ENCODE peak calls at places on chromosomes 13 and 19, in six cellular contexts. One of them, this sample, is unnamed.
A peak's percentile ranks its signal among the peaks of the same experiment; 100 is the strongest.

GRCh38 chr19:29671393-29672076 is 6.3 kb downstream of the PLEKHF1 start:
- DNase-seq in aorta: no peak
- DNase-seq in CD8-positive, alpha-beta memory T cell: peak; percentile 73
- DNase-seq in Caco-2: no peak
- DNase-seq in mucosa of descending colon: peak; percentile 52
- DNase-seq in lung: peak; percentile 54
- DNase-seq in this sample: no peak

GRCh38 chr13:23804166-23804565 is 85.0 kb downstream of the MIPEP start:
- DNase-seq in aorta: no peak
- DNase-seq in CD8-positive, alpha-beta memory T cell: no peak
- DNase-seq in Caco-2: no peak
- DNase-seq in mucosa of descending colon: no peak
- DNase-seq in lung: no peak
- DNase-seq in this sample: no peak

GRCh38 chr19:19552811-19553210 is 14.7 kb downstream of the CILP2 start:
- DNase-seq in aorta: no peak
- DNase-seq in CD8-positive, alpha-beta memory T cell: no peak
- DNase-seq in Caco-2: peak; percentile 69
- DNase-seq in mucosa of descending colon: peak; percentile 62
- DNase-seq in lung: no peak
- DNase-seq in this sample: no peak

GRCh38 chr13:49421391-49421790 is 22.5 kb downstream of the CAB39L start:
- DNase-seq in aorta: no peak
- DNase-seq in CD8-positive, alpha-beta memory T cell: peak; percentile 13
- DNase-seq in Caco-2: peak; percentile 62
- DNase-seq in mucosa of descending colon: peak; percentile 23
- DNase-seq in lung: no peak
- DNase-seq in this sample: no peak

GRCh38 chr13:42255854-42256253 is 16.1 kb upstream of the AKAP11 start:
- DNase-seq in aorta: no peak
- DNase-seq in CD8-positive, alpha-beta memory T cell: no peak
- DNase-seq in Caco-2: no peak
- DNase-seq in mucosa of descending colon: no peak
- DNase-seq in lung: no peak
- DNase-seq in this sample: no peak

GRCh38 chr19:41555752-41556151 is 20.2 kb upstream of the CEACAM21 start:
- DNase-seq in aorta: no peak
- DNase-seq in CD8-positive, alpha-beta memory T cell: no peak
- DNase-seq in Caco-2: no peak
- DNase-seq in mucosa of descending colon: no peak
- DNase-seq in lung: no peak
- DNase-seq in this sample: no peak

GRCh38 chr19:38634757-38635482 is 12.5 kb upstream of the ACTN4 start:
- DNase-seq in aorta: peak; percentile 94
- DNase-seq in CD8-positive, alpha-beta memory T cell: peak; percentile 62
- DNase-seq in Caco-2: peak; percentile 86
- DNase-seq in mucosa of descending colon: peak; percentile 86
- DNase-seq in lung: peak; percentile 76
- DNase-seq in this sample: no peak

GRCh38 chr19:30083701-30084156 is 141.7 kb downstream of the URI1 start:
- DNase-seq in aorta: no peak
- DNase-seq in CD8-positive, alpha-beta memory T cell: no peak
- DNase-seq in Caco-2: no peak
- DNase-seq in mucosa of descending colon: no peak
- DNase-seq in lung: no peak
- DNase-seq in this sample: no peak

GRCh38 chr13:51737609-51738008 is 66.4 kb downstream of the DHRS12 start:
- DNase-seq in aorta: no peak
- DNase-seq in CD8-positive, alpha-beta memory T cell: no peak
- DNase-seq in Caco-2: no peak
- DNase-seq in mucosa of descending colon: no peak
- DNase-seq in lung: no peak
- DNase-seq in this sample: no peak

GRCh38 chr13:38661276-38661675 is 25.6 kb upstream of the FREM2 start:
- DNase-seq in aorta: no peak
- DNase-seq in CD8-positive, alpha-beta memory T cell: no peak
- DNase-seq in Caco-2: no peak
- DNase-seq in mucosa of descending colon: no peak
- DNase-seq in lung: no peak
- DNase-seq in this sample: no peak

GRCh38 chr19:3369337-3370213 is 3.2 kb downstream of the NFIC start:
- DNase-seq in aorta: peak; percentile 91
- DNase-seq in CD8-positive, alpha-beta memory T cell: no peak
- DNase-seq in Caco-2: no peak
- DNase-seq in mucosa of descending colon: peak; percentile 30
- DNase-seq in lung: no peak
- DNase-seq in this sample: no peak

GRCh38 chr13:58025821-58026220 is 394.3 kb downstream of the PCDH17 start:
- DNase-seq in aorta: no peak
- DNase-seq in CD8-positive, alpha-beta memory T cell: no peak
- DNase-seq in Caco-2: no peak
- DNase-seq in mucosa of descending colon: no peak
- DNase-seq in lung: no peak
- DNase-seq in this sample: no peak

GRCh38 chr13:86324191-86324590 is 525.0 kb upstream of the SLITRK6 start:
- DNase-seq in aorta: no peak
- DNase-seq in CD8-positive, alpha-beta memory T cell: no peak
- DNase-seq in Caco-2: no peak
- DNase-seq in mucosa of descending colon: no peak
- DNase-seq in lung: no peak
- DNase-seq in this sample: no peak

GRCh38 chr19:17766543-17767131 is 15.4 kb downstream of the FCHO1 start:
- DNase-seq in aorta: peak; percentile 93
- DNase-seq in CD8-positive, alpha-beta memory T cell: peak; percentile 33
- DNase-seq in Caco-2: peak; percentile 86
- DNase-seq in mucosa of descending colon: peak; percentile 96
- DNase-seq in lung: peak; percentile 83
- DNase-seq in this sample: peak; percentile 88

GRCh38 chr19:38209671-38210457 is 14.2 kb downstream of the DPF1 start:
- DNase-seq in aorta: peak; percentile 88
- DNase-seq in CD8-positive, alpha-beta memory T cell: no peak
- DNase-seq in Caco-2: no peak
- DNase-seq in mucosa of descending colon: peak; percentile 27
- DNase-seq in lung: peak; percentile 39
- DNase-seq in this sample: no peak

GRCh38 chr19:14198384-14199376 is 7.3 kb downstream of the ADGRL1 start:
- DNase-seq in aorta: no peak
- DNase-seq in CD8-positive, alpha-beta memory T cell: no peak
- DNase-seq in Caco-2: no peak
- DNase-seq in mucosa of descending colon: no peak
- DNase-seq in lung: no peak
- DNase-seq in this sample: no peak

GRCh38 chr19:28793391-28794168 is 419.4 kb downstream of the UQCRFS1 start:
- DNase-seq in aorta: no peak
- DNase-seq in CD8-positive, alpha-beta memory T cell: no peak
- DNase-seq in Caco-2: no peak
- DNase-seq in mucosa of descending colon: no peak
- DNase-seq in lung: no peak
- DNase-seq in this sample: peak; percentile 6

GRCh38 chr13:49214917-49215376 is 5.2 kb upstream of the MLNR start:
- DNase-seq in aorta: no peak
- DNase-seq in CD8-positive, alpha-beta memory T cell: peak; percentile 28
- DNase-seq in Caco-2: no peak
- DNase-seq in mucosa of descending colon: peak; percentile 49
- DNase-seq in lung: peak; percentile 52
- DNase-seq in this sample: peak; percentile 33

GRCh38 chr19:12284631-12285030 is 10.1 kb downstream of the ZNF44 start:
- DNase-seq in aorta: peak; percentile 71
- DNase-seq in CD8-positive, alpha-beta memory T cell: no peak
- DNase-seq in Caco-2: no peak
- DNase-seq in mucosa of descending colon: no peak
- DNase-seq in lung: no peak
- DNase-seq in this sample: no peak

GRCh38 chr19:40392894-40393517 is 3.0 kb upstream of the HIPK4 start:
- DNase-seq in aorta: no peak
- DNase-seq in CD8-positive, alpha-beta memory T cell: no peak
- DNase-seq in Caco-2: peak; percentile 69
- DNase-seq in mucosa of descending colon: peak; percentile 48
- DNase-seq in lung: peak; percentile 50
- DNase-seq in this sample: no peak

GRCh38 chr19:49882643-49883042 is 5.1 kb downstream of the TBC1D17 start:
- DNase-seq in aorta: no peak
- DNase-seq in CD8-positive, alpha-beta memory T cell: no peak
- DNase-seq in Caco-2: no peak
- DNase-seq in mucosa of descending colon: no peak
- DNase-seq in lung: no peak
- DNase-seq in this sample: no peak

GRCh38 chr19:50632151-50632835 is 7.4 kb downstream of the SYT3 start:
- DNase-seq in aorta: no peak
- DNase-seq in CD8-positive, alpha-beta memory T cell: no peak
- DNase-seq in Caco-2: no peak
- DNase-seq in mucosa of descending colon: no peak
- DNase-seq in lung: no peak
- DNase-seq in this sample: no peak

GRCh38 chr13:80945328-80945727 is 604.4 kb upstream of the SPRY2 start:
- DNase-seq in aorta: no peak
- DNase-seq in CD8-positive, alpha-beta memory T cell: no peak
- DNase-seq in Caco-2: peak; percentile 8
- DNase-seq in mucosa of descending colon: no peak
- DNase-seq in lung: no peak
- DNase-seq in this sample: peak; percentile 11

GRCh38 chr19:16076958-16077611 is 790 bp downstream of the TPM4 start:
- DNase-seq in aorta: peak; percentile 86
- DNase-seq in CD8-positive, alpha-beta memory T cell: no peak
- DNase-seq in Caco-2: no peak
- DNase-seq in mucosa of descending colon: peak; percentile 78
- DNase-seq in lung: no peak
- DNase-seq in this sample: no peak

GRCh38 chr19:21158523-21159135 is 16.8 kb downstream of the ZNF431 start:
- DNase-seq in aorta: no peak
- DNase-seq in CD8-positive, alpha-beta memory T cell: no peak
- DNase-seq in Caco-2: no peak
- DNase-seq in mucosa of descending colon: no peak
- DNase-seq in lung: no peak
- DNase-seq in this sample: no peak

DNA sequence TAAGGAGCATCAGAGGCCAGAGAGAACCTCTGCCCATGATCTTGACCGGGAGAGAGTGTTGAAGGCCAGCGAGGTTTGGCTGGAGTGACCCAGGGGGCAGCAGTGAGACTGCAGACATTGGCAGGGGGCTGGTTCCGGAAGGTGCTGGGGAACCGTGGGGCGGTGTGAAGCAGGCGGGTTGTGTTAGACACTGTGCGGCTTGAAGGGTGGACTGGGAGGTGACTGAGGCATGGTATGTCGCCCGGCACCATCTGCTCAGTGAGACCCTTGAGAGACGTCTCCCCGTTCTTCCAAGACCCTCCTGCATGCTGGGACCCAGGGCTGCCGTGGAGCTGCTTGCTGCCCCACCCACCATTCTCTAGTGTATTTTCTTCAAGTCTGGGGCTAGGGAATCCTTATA is 24.6 kb downstream of the CARM1 start:
- DNase-seq in aorta: no peak
- DNase-seq in CD8-positive, alpha-beta memory T cell: no peak
- DNase-seq in Caco-2: no peak
- DNase-seq in mucosa of descending colon: no peak
- DNase-seq in lung: no peak
- DNase-seq in this sample: no peak
- H3K4me1 ChIP-seq in aorta: no peaks in the 10 kb centered on the region
- H3K4me1 ChIP-seq in CD8-positive, alpha-beta memory T cell: no peaks in the 10 kb centered on the region
- H3K4me1 ChIP-seq in Caco-2: no peaks in the 10 kb centered on the region
- H3K4me1 ChIP-seq in mucosa of descending colon: peaks cover 47% of the 10 kb centered on the region
- H3K4me1 ChIP-seq in lung: peaks cover 5% of the 10 kb centered on the region
- H3K4me1 ChIP-seq in this sample: peaks cover 44% of the 10 kb centered on the region

GRCh38 chr13:45339399-45339798 is 1.6 kb downstream of the TPT1 start:
- DNase-seq in aorta: no peak
- DNase-seq in CD8-positive, alpha-beta memory T cell: no peak
- DNase-seq in Caco-2: no peak
- DNase-seq in mucosa of descending colon: no peak
- DNase-seq in lung: no peak
- DNase-seq in this sample: no peak
- H3K4me1 ChIP-seq in aorta: peaks cover 17% of the 10 kb centered on the region
- H3K4me1 ChIP-seq in CD8-positive, alpha-beta memory T cell: peaks cover 66% of the 10 kb centered on the region
- H3K4me1 ChIP-seq in Caco-2: peaks cover 52% of the 10 kb centered on the region
- H3K4me1 ChIP-seq in mucosa of descending colon: peaks cover 24% of the 10 kb centered on the region
- H3K4me1 ChIP-seq in lung: peaks cover 49% of the 10 kb centered on the region
- H3K4me1 ChIP-seq in this sample: no peaks in the 10 kb centered on the region

GRCh38 chr19:33280351-33280921 is 21.9 kb downstream of the CEBPA start:
- DNase-seq in aorta: no peak
- DNase-seq in CD8-positive, alpha-beta memory T cell: no peak
- DNase-seq in Caco-2: no peak
- DNase-seq in mucosa of descending colon: no peak
- DNase-seq in lung: no peak
- DNase-seq in this sample: no peak

GRCh38 chr19:33279430-33280350 is 22.6 kb downstream of the CEBPA start:
- DNase-seq in aorta: no peak
- DNase-seq in CD8-positive, alpha-beta memory T cell: no peak
- DNase-seq in Caco-2: peak; percentile 51
- DNase-seq in mucosa of descending colon: no peak
- DNase-seq in lung: no peak
- DNase-seq in this sample: no peak

GRCh38 chr19:33277434-33277833 is 24.9 kb downstream of the CEBPA start:
- DNase-seq in aorta: no peak
- DNase-seq in CD8-positive, alpha-beta memory T cell: no peak
- DNase-seq in Caco-2: no peak
- DNase-seq in mucosa of descending colon: no peak
- DNase-seq in lung: no peak
- DNase-seq in this sample: no peak

GRCh38 chr19:33278023-33278402 is 24.3 kb downstream of the CEBPA start:
- DNase-seq in aorta: no peak
- DNase-seq in CD8-positive, alpha-beta memory T cell: no peak
- DNase-seq in Caco-2: no peak
- DNase-seq in mucosa of descending colon: no peak
- DNase-seq in lung: no peak
- DNase-seq in this sample: no peak

DNA sequence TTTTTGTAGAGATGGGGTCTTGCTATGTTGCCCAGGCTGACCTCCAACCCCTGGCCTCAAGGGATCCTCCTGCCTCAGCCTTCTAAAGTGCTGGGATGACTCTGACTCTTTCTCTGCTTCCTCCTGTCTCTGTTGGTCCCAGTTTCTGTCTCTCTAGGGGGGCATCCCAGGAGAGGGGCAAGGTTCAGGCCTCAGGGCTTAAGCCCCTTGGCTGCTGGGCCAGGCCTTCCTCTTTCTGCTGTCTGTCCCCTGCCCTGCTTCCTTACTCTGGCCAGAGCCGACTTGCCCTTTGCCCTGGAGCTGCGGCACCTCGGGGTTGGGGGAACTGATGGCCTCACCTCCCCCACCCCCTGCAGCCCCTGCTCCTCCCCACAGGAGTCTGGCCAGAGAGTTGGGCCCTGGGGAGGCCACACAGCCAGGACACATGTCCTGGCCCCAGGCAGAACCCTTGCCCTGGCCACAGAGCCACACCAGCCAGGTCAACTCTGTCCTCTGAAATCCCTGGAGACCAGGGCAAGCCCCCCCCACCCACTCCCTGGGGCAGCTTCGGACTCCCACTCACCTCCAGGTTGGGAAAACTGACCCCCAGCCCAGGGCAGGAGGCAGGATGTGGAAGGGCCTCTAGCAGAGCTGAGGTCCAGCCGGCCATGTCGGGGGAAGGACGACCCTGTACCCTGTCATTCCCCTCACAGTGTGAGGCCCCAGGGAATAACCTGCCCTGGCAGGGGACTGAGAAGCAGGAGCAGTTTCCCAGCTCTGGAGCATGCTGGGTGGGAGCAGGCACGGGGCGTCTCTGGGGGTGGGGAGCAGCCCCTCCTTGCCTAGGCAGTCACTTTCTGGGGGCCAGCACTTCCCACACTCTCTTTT is 23.7 kb downstream of the CEBPA start:
- DNase-seq in aorta: no peak
- DNase-seq in CD8-positive, alpha-beta memory T cell: no peak
- DNase-seq in Caco-2: peak; percentile 70
- DNase-seq in mucosa of descending colon: no peak
- DNase-seq in lung: no peak
- DNase-seq in this sample: no peak
- H3K4me1 ChIP-seq in aorta: no peaks in the 10 kb centered on the region
- H3K4me1 ChIP-seq in CD8-positive, alpha-beta memory T cell: no peaks in the 10 kb centered on the region
- H3K4me1 ChIP-seq in Caco-2: peaks cover 75% of the 10 kb centered on the region
- H3K4me1 ChIP-seq in mucosa of descending colon: peaks cover 30% of the 10 kb centered on the region
- H3K4me1 ChIP-seq in lung: no peaks in the 10 kb centered on the region
- H3K4me1 ChIP-seq in this sample: peaks cover 27% of the 10 kb centered on the region

GRCh38 chr13:110397445-110397844 is 90.4 kb downstream of the COL4A2 start:
- DNase-seq in aorta: no peak
- DNase-seq in CD8-positive, alpha-beta memory T cell: no peak
- DNase-seq in Caco-2: no peak
- DNase-seq in mucosa of descending colon: no peak
- DNase-seq in lung: no peak
- DNase-seq in this sample: no peak
- H3K4me1 ChIP-seq in aorta: peaks cover 18% of the 10 kb centered on the region
- H3K4me1 ChIP-seq in CD8-positive, alpha-beta memory T cell: no peaks in the 10 kb centered on the region
- H3K4me1 ChIP-seq in Caco-2: peaks cover 6% of the 10 kb centered on the region
- H3K4me1 ChIP-seq in mucosa of descending colon: no peaks in the 10 kb centered on the region
- H3K4me1 ChIP-seq in lung: peaks cover 24% of the 10 kb centered on the region
- H3K4me1 ChIP-seq in this sample: no peaks in the 10 kb centered on the region